ENCODE peak calls at places on chromosomes 3 and 15, in nine cellular contexts. J is CD8-positive, alpha-beta T cell; H is epithelial cell of esophagus; G is right cardiac atrium; M is lower lobe of right lung; W is tibial artery; E is Caco-2; Z is fibroblast of pulmonary artery; Q is aorta. B is an unnamed sample.

GRCh38 chr3:151976211-151977050 is 103.0 kb downstream of the SUCNR1 start:
- DNase-seq in J (no peak), H (peak), G (no peak), M (no peak), W (no peak), E (no peak), Z (peak), Q (no peak), B (peak)

GRCh38 chr15:80179025-80179759 is 26.4 kb downstream of the FAH start:
- DNase-seq in J (no peak), H (peak), G (no peak), M (no peak), W (no peak), E (no peak), Z (peak), Q (no peak), B (peak)

GRCh38 chr15:80003171-80003570 is 32.2 kb upstream of the BCL2A1 start:
- DNase-seq in J (no peak), H (no peak), G (no peak), M (no peak), W (no peak), E (no peak), Z (no peak), Q (no peak), B (no peak)

GRCh38 chr3:117017135-117017990 is 307.8 kb downstream of the TUSC7 start:
- DNase-seq in J (no peak), H (no peak), G (no peak), M (no peak), W (no peak), E (no peak), Z (no peak), Q (no peak), B (no peak)

GRCh38 chr3:196965112-196965803 is 3.4 kb downstream of the PIGZ start:
- DNase-seq in J (no peak), H (no peak), G (no peak), M (no peak), W (no peak), E (no peak), Z (no peak), Q (no peak), B (no peak)

GRCh38 chr15:89912145-89912673 is 543 bp downstream of the ARPIN start:
- DNase-seq in J (no peak), H (peak), G (peak), M (peak), W (peak), E (no peak), Z (peak), Q (peak), B (peak)

GRCh38 chr3:157065201-157065600 is 94.7 kb downstream of the CCNL1 start:
- DNase-seq in J (no peak), H (no peak), G (no peak), M (no peak), W (no peak), E (no peak), Z (no peak), Q (no peak), B (no peak)

GRCh38 chr15:101128191-101128590 is 123.7 kb downstream of the CHSY1 start:
- DNase-seq in J (no peak), H (peak), G (peak), M (no peak), W (no peak), E (no peak), Z (peak), Q (peak), B (peak)

GRCh38 chr15:52005748-52006701 is 13.0 kb upstream of the MAPK6 start:
- DNase-seq in J (no peak), H (peak), G (no peak), M (no peak), W (no peak), E (no peak), Z (peak), Q (no peak), B (peak)

GRCh38 chr3:177196473-177197040 is 725 bp downstream of the TBL1XR1 start:
- DNase-seq in J (peak), H (peak), G (no peak), M (no peak), W (peak), E (no peak), Z (peak), Q (no peak), B (peak)

GRCh38 chr15:73375755-73376305 is 7.1 kb upstream of the HCN4 start:
- DNase-seq in J (no peak), H (no peak), G (peak), M (no peak), W (no peak), E (no peak), Z (no peak), Q (no peak), B (peak)

GRCh38 chr3:14884665-14885064 is 62.7 kb upstream of the NR2C2 start:
- DNase-seq in J (peak), H (no peak), G (no peak), M (no peak), W (no peak), E (no peak), Z (no peak), Q (no peak), B (no peak)

GRCh38 chr3:76497636-76498035 is 542.3 kb upstream of the ROBO2 start:
- DNase-seq in J (no peak), H (peak), G (no peak), M (no peak), W (no peak), E (peak), Z (peak), Q (no peak), B (no peak)

GRCh38 chr3:39644176-39644575 is 165.2 kb upstream of the MYRIP start:
- DNase-seq in J (no peak), H (no peak), G (no peak), M (no peak), W (no peak), E (no peak), Z (peak), Q (no peak), B (peak)

GRCh38 chr15:28273468-28273867 is 48.5 kb downstream of the HERC2 start:
- DNase-seq in J (no peak), H (no peak), G (no peak), M (no peak), W (no peak), E (no peak), Z (peak), Q (no peak), B (peak)

GRCh38 chr3:178059836-178060235 is 476.4 kb upstream of the KCNMB2 start:
- DNase-seq in J (no peak), H (no peak), G (no peak), M (no peak), W (no peak), E (no peak), Z (no peak), Q (no peak), B (no peak)

GRCh38 chr15:78242128-78242527 is 7.8 kb upstream of the ACSBG1 start:
- DNase-seq in J (no peak), H (peak), G (no peak), M (no peak), W (no peak), E (no peak), Z (peak), Q (peak), B (no peak)

GRCh38 chr15:52100807-52101206 is 11.8 kb downstream of the BCL2L10 start:
- DNase-seq in J (no peak), H (peak), G (peak), M (peak), W (peak), E (no peak), Z (peak), Q (peak), B (no peak)

GRCh38 chr15:71207141-71207540 is 91.9 kb downstream of the THSD4 start:
- DNase-seq in J (no peak), H (no peak), G (no peak), M (no peak), W (no peak), E (no peak), Z (no peak), Q (no peak), B (no peak)

GRCh38 chr15:73079570-73079969 is 27.3 kb downstream of the NEO1 start:
- DNase-seq in J (no peak), H (no peak), G (no peak), M (no peak), W (no peak), E (no peak), Z (peak), Q (no peak), B (no peak)

GRCh38 chr3:159982442-159982841 is 6.2 kb upstream of the IL12A start:
- DNase-seq in J (no peak), H (no peak), G (no peak), M (no peak), W (no peak), E (no peak), Z (no peak), Q (no peak), B (no peak)

GRCh38 chr3:170429050-170429449 is 10.4 kb downstream of the CLDN11 start:
- DNase-seq in J (no peak), H (no peak), G (no peak), M (no peak), W (no peak), E (no peak), Z (peak), Q (no peak), B (peak)

GRCh38 chr3:49255112-49255511 is 21.9 kb downstream of the C3orf62 start:
- DNase-seq in J (no peak), H (no peak), G (no peak), M (no peak), W (no peak), E (no peak), Z (no peak), Q (no peak), B (no peak)

GRCh38 chr15:68550498-68551295 is 28.1 kb upstream of the CORO2B start:
- DNase-seq in J (peak), H (peak), G (peak), M (peak), W (peak), E (peak), Z (peak), Q (peak), B (no peak)

GRCh38 chr15:63015618-63016017 is 26.9 kb upstream of the TPM1 start:
- DNase-seq in J (no peak), H (peak), G (no peak), M (no peak), W (peak), E (no peak), Z (peak), Q (no peak), B (peak)

GRCh38 chr3:52025453-52025852 is 29.8 kb upstream of the RPL29 start:
- DNase-seq in J (no peak), H (no peak), G (no peak), M (no peak), W (no peak), E (no peak), Z (no peak), Q (no peak), B (no peak)

GRCh38 chr3:105274536-105274935 is 92.2 kb upstream of the ALCAM start:
- DNase-seq in J (no peak), H (peak), G (no peak), M (no peak), W (no peak), E (no peak), Z (peak), Q (no peak), B (no peak)

GRCh38 chr3:22319446-22319845 is 568.4 kb upstream of the ZNF385D start:
- DNase-seq in J (no peak), H (no peak), G (no peak), M (no peak), W (no peak), E (no peak), Z (peak), Q (no peak), B (no peak)

GRCh38 chr3:89114841-89115223 is 7.4 kb downstream of the EPHA3 start:
- DNase-seq in J (no peak), H (no peak), G (no peak), M (no peak), W (no peak), E (no peak), Z (no peak), Q (no peak), B (no peak)

GRCh38 chr3:25103391-25103790 is 324.7 kb upstream of the RARB start:
- DNase-seq in J (no peak), H (no peak), G (no peak), M (no peak), W (no peak), E (no peak), Z (no peak), Q (no peak), B (no peak)
- H3K4me3 ChIP-seq in J (no peak), H (no peak), G (no peak), M (no peak), W (no peak), E (no peak), Z (no peak), Q (no peak), B (no peak)

DNA sequence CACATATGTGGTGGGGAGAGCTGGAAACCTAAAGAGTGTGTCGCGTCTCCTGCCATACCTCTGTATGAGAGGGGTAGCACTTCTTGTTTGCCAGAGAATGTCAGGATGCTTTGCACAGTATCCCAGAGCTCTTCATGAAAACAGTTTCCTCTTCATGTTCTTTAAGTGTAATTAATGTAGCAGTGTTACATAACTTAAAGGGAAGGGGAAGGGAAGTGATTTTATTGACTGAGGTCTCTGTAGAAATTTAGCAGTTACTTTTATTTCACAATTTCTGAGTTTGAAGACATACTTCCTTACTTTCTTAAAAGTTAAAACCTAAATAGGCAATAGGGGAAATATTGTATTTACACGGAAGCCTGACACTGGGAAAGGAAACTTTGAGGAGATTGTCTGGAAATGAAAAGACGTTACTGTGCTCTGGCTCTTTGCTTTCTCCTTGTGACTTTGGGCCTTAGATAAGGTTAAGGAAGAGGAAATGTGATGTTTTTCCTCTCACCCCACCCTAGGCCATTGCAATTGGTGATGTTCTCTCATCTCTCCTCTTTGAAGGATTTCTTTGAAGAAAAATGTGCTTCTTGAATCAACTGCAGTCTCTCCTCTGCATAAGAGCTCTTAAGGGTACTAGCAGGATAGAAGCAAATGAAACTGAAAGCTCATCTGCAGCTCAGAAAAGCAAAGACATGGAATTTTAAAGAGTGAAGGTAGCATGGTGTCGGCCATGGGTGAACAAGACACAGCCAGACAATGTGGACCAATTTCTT is 6.0 kb downstream of the NXPE3 start:
- DNase-seq in J (no peak), H (no peak), G (no peak), M (no peak), W (no peak), E (no peak), Z (no peak), Q (no peak), B (no peak)
- H3K4me3 ChIP-seq in J (peak), H (no peak), G (peak), M (peak), W (no peak), E (no peak), Z (no peak), Q (no peak), B (no peak)

DNA sequence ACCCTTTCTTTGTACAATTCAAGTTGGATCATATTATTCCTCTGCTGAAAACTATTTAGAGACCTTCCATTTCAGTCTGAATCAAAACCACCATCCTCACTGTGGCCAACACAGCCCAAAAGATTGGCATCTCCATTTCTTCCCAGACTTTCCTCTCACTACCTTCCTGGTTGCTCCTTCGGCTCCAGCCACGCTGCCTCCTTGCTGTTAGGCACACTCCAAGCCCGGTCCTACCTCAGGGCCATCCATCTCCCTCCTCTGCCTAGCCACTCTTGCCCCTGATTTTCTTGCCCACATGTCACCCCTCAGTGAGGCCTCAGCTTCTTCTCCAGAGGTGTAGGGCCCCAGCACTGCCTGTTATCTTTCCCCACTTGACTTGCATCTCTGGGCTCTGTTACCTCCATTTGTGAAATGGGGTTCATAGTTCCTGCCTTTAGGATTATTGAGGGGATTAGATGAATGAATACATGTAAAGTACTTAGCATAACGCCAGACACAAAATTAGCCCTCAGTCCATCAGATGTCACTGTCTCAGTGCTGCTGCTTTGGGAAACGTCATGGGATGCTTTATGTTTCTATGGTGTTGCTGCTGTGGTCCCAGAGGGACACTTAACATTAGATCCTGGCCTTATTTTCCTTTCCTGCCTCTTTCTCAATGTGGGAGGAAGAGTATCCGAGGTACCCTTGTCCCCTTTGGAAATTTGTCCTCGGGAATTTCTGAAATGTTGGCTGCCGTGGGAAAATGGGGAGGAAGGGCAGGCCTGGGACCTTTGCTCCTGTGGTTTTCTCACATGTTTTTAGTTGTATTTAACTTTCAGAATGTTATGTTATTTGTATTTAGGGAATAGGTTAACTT is 31.3 kb downstream of the SNRK start:
- DNase-seq in J (no peak), H (no peak), G (no peak), M (no peak), W (no peak), E (no peak), Z (peak), Q (no peak), B (peak)
- H3K4me3 ChIP-seq in J (no peak), H (no peak), G (no peak), M (no peak), W (no peak), E (no peak), Z (no peak), Q (no peak), B (no peak)

GRCh38 chr15:60605879-60606304 is 127.0 kb upstream of the ICE2 start:
- DNase-seq in J (no peak), H (no peak), G (no peak), M (no peak), W (no peak), E (no peak), Z (peak), Q (no peak), B (peak)
- H3K4me3 ChIP-seq in J (no peak), H (no peak), G (peak), M (peak), W (peak), E (no peak), Z (peak), Q (no peak), B (peak)